ENCODE peak calls at places on chromosomes 13 and 19, in nine cellular contexts. One of them, this sample, is unnamed.
A peak's percentile ranks its signal among the peaks of the same experiment; 100 is the strongest.

GRCh38 chr13:29648760-29649159 is 53.3 kb upstream of the SLC7A1 start:
- DNase-seq in GM10248: no peak
- DNase-seq in psoas muscle: no peak
- DNase-seq in mucosa of descending colon: no peak
- DNase-seq in dorsolateral prefrontal cortex: no peak
- DNase-seq in IMR-90: no peak
- DNase-seq in progenitor cell of endocrine pancreas: no peak
- DNase-seq in breast epithelium: no peak
- DNase-seq in neural progenitor cell: no peak
- DNase-seq in this sample: no peak

GRCh38 chr19:28726533-28726932 is 486.4 kb downstream of the UQCRFS1 start:
- DNase-seq in dorsolateral prefrontal cortex: no peak
- DNase-seq in neural progenitor cell: no peak
- DNase-seq in progenitor cell of endocrine pancreas: no peak
- DNase-seq in IMR-90: no peak
- DNase-seq in mucosa of descending colon: no peak
- DNase-seq in GM10248: no peak
- DNase-seq in psoas muscle: no peak
- DNase-seq in breast epithelium: no peak
- DNase-seq in this sample: no peak

GRCh38 chr19:20558011-20558410 is 7.6 kb downstream of the ZNF737 start:
- DNase-seq in progenitor cell of endocrine pancreas: no peak
- DNase-seq in breast epithelium: no peak
- DNase-seq in GM10248: no peak
- DNase-seq in neural progenitor cell: no peak
- DNase-seq in dorsolateral prefrontal cortex: peak; percentile 45
- DNase-seq in mucosa of descending colon: no peak
- DNase-seq in psoas muscle: no peak
- DNase-seq in IMR-90: no peak
- DNase-seq in this sample: no peak

GRCh38 chr19:5628470-5628869 is 5.6 kb downstream of the SAFB start:
- DNase-seq in breast epithelium: no peak
- DNase-seq in mucosa of descending colon: no peak
- DNase-seq in GM10248: no peak
- DNase-seq in dorsolateral prefrontal cortex: no peak
- DNase-seq in psoas muscle: no peak
- DNase-seq in neural progenitor cell: no peak
- DNase-seq in progenitor cell of endocrine pancreas: no peak
- DNase-seq in IMR-90: peak; percentile 64
- DNase-seq in this sample: peak; percentile 67

GRCh38 chr19:52527954-52528326 is 472 bp downstream of the ZNF808 start:
- DNase-seq in mucosa of descending colon: peak; percentile 50
- DNase-seq in dorsolateral prefrontal cortex: no peak
- DNase-seq in psoas muscle: peak; percentile 49
- DNase-seq in breast epithelium: no peak
- DNase-seq in progenitor cell of endocrine pancreas: no peak
- DNase-seq in neural progenitor cell: peak; percentile 47
- DNase-seq in IMR-90: no peak
- DNase-seq in GM10248: no peak
- DNase-seq in this sample: no peak

GRCh38 chr19:35253316-35254286 is 4.8 kb downstream of the LSR start:
- DNase-seq in mucosa of descending colon: no peak
- DNase-seq in neural progenitor cell: no peak
- DNase-seq in breast epithelium: no peak
- DNase-seq in progenitor cell of endocrine pancreas: no peak
- DNase-seq in psoas muscle: no peak
- DNase-seq in dorsolateral prefrontal cortex: no peak
- DNase-seq in IMR-90: no peak
- DNase-seq in GM10248: peak; percentile 3
- DNase-seq in this sample: no peak

GRCh38 chr13:56670563-56670962 is 470.2 kb upstream of the PRR20A start:
- DNase-seq in psoas muscle: no peak
- DNase-seq in IMR-90: no peak
- DNase-seq in GM10248: no peak
- DNase-seq in breast epithelium: no peak
- DNase-seq in progenitor cell of endocrine pancreas: no peak
- DNase-seq in dorsolateral prefrontal cortex: no peak
- DNase-seq in neural progenitor cell: peak; percentile 3
- DNase-seq in mucosa of descending colon: no peak
- DNase-seq in this sample: no peak

GRCh38 chr19:35055715-35056179 is 14.2 kb downstream of the HPN start:
- DNase-seq in neural progenitor cell: peak; percentile 59
- DNase-seq in progenitor cell of endocrine pancreas: no peak
- DNase-seq in breast epithelium: no peak
- DNase-seq in IMR-90: no peak
- DNase-seq in psoas muscle: no peak
- DNase-seq in mucosa of descending colon: no peak
- DNase-seq in GM10248: no peak
- DNase-seq in dorsolateral prefrontal cortex: no peak
- DNase-seq in this sample: no peak

GRCh38 chr19:53906211-53907192 is 2.6 kb upstream of the CACNG7 start:
- DNase-seq in progenitor cell of endocrine pancreas: peak; percentile 43
- DNase-seq in GM10248: peak; percentile 80
- DNase-seq in psoas muscle: peak; percentile 72
- DNase-seq in dorsolateral prefrontal cortex: peak; percentile 53
- DNase-seq in mucosa of descending colon: peak; percentile 60
- DNase-seq in breast epithelium: no peak
- DNase-seq in neural progenitor cell: peak; percentile 71
- DNase-seq in IMR-90: no peak
- DNase-seq in this sample: no peak

GRCh38 chr19:7267792-7268736 is 26.1 kb downstream of the INSR start:
- DNase-seq in dorsolateral prefrontal cortex: no peak
- DNase-seq in psoas muscle: peak; percentile 28
- DNase-seq in progenitor cell of endocrine pancreas: no peak
- DNase-seq in mucosa of descending colon: peak; percentile 49
- DNase-seq in breast epithelium: no peak
- DNase-seq in GM10248: no peak
- DNase-seq in neural progenitor cell: no peak
- DNase-seq in IMR-90: no peak
- DNase-seq in this sample: no peak

GRCh38 chr19:27774827-27775226 is 1438.1 kb downstream of the UQCRFS1 start:
- DNase-seq in neural progenitor cell: no peak
- DNase-seq in GM10248: no peak
- DNase-seq in progenitor cell of endocrine pancreas: no peak
- DNase-seq in mucosa of descending colon: no peak
- DNase-seq in psoas muscle: no peak
- DNase-seq in breast epithelium: no peak
- DNase-seq in IMR-90: no peak
- DNase-seq in dorsolateral prefrontal cortex: no peak
- DNase-seq in this sample: peak; percentile 2

GRCh38 chr13:33797622-33798021 is 20.3 kb upstream of the RFC3 start:
- DNase-seq in breast epithelium: no peak
- DNase-seq in progenitor cell of endocrine pancreas: no peak
- DNase-seq in mucosa of descending colon: no peak
- DNase-seq in GM10248: no peak
- DNase-seq in dorsolateral prefrontal cortex: no peak
- DNase-seq in IMR-90: no peak
- DNase-seq in psoas muscle: no peak
- DNase-seq in neural progenitor cell: no peak
- DNase-seq in this sample: no peak

GRCh38 chr19:55638864-55639359 is 1.9 kb upstream of the ZNF580 start:
- DNase-seq in mucosa of descending colon: peak; percentile 49
- DNase-seq in GM10248: no peak
- DNase-seq in dorsolateral prefrontal cortex: no peak
- DNase-seq in neural progenitor cell: peak; percentile 52
- DNase-seq in psoas muscle: peak; percentile 70
- DNase-seq in breast epithelium: no peak
- DNase-seq in progenitor cell of endocrine pancreas: no peak
- DNase-seq in IMR-90: peak; percentile 21
- DNase-seq in this sample: peak; percentile 24

DNA sequence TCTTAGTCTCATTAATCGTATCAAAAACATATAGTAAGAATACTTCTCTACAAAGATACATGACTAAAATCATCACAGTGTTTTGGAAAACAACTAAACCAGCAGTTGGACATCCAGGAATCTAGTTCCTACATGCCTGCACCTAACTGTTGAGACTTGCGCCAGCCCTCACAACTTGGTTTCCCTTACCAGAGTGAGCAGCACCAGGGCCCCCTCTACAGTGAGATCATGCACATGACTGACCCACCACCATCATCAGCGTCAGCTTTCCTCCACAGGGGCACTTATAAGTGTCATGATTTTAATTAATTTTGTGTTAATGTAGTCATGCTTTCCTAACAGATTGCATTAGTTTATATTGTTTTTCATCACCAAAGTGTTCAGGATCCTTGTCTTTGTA is 1322.0 kb downstream of the EFNB2 start:
- DNase-seq in GM10248: no peak
- DNase-seq in neural progenitor cell: peak; percentile 13
- DNase-seq in mucosa of descending colon: no peak
- DNase-seq in IMR-90: no peak
- DNase-seq in psoas muscle: no peak
- DNase-seq in breast epithelium: no peak
- DNase-seq in progenitor cell of endocrine pancreas: no peak
- DNase-seq in dorsolateral prefrontal cortex: no peak
- DNase-seq in this sample: no peak
- TF ChIP-seq CTCF in GM10248: no peak
- TF ChIP-seq CTCF in neural progenitor cell: peak; percentile 21
- TF ChIP-seq CTCF in mucosa of descending colon: no peak
- TF ChIP-seq CTCF in IMR-90: no peak
- TF ChIP-seq CTCF in psoas muscle: no peak
- TF ChIP-seq CTCF in breast epithelium: no peak
- TF ChIP-seq CTCF in progenitor cell of endocrine pancreas: no peak
- TF ChIP-seq CTCF in dorsolateral prefrontal cortex: no peak
- TF ChIP-seq CTCF in this sample: no peak

GRCh38 chr13:90732049-90732448 is 615.4 kb upstream of the MIR17HG start:
- DNase-seq in breast epithelium: no peak
- DNase-seq in neural progenitor cell: peak; percentile 6
- DNase-seq in mucosa of descending colon: no peak
- DNase-seq in progenitor cell of endocrine pancreas: no peak
- DNase-seq in GM10248: no peak
- DNase-seq in IMR-90: no peak
- DNase-seq in dorsolateral prefrontal cortex: no peak
- DNase-seq in psoas muscle: no peak
- DNase-seq in this sample: no peak
- TF ChIP-seq CTCF in breast epithelium: no peak
- TF ChIP-seq CTCF in neural progenitor cell: peak; percentile 37
- TF ChIP-seq CTCF in mucosa of descending colon: no peak
- TF ChIP-seq CTCF in progenitor cell of endocrine pancreas: no peak
- TF ChIP-seq CTCF in GM10248: no peak
- TF ChIP-seq CTCF in IMR-90: no peak
- TF ChIP-seq CTCF in dorsolateral prefrontal cortex: no peak
- TF ChIP-seq CTCF in psoas muscle: no peak
- TF ChIP-seq CTCF in this sample: peak; percentile 42

DNA sequence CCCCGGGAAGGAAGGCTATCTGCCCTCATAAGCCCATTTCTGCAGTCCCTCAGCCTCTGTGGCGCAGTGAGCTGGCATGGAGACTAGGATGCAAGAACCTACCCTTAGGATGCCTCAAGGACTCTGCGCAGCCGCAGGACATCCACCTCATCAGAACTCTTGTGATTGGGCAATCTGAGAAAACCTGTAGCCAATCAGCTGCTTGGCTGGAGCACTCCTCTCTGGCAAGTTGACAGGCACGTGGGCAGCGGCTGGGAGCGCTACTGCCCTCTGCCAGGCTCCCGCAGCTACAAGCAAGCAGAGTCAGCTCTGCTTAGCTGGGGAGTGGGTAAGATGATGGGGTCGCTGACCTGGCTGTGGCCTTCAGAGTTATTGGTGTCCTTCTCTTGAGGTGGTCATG is 1.5 kb upstream of the ECSIT start:
- DNase-seq in neural progenitor cell: peak; percentile 89
- DNase-seq in progenitor cell of endocrine pancreas: no peak
- DNase-seq in IMR-90: peak; percentile 78
- DNase-seq in GM10248: peak; percentile 65
- DNase-seq in dorsolateral prefrontal cortex: peak; percentile 92
- DNase-seq in breast epithelium: peak; percentile 73
- DNase-seq in psoas muscle: peak; percentile 86
- DNase-seq in mucosa of descending colon: peak; percentile 83
- DNase-seq in this sample: peak; percentile 37
- TF ChIP-seq CTCF in neural progenitor cell: peak; percentile 46
- TF ChIP-seq CTCF in progenitor cell of endocrine pancreas: peak; percentile 16
- TF ChIP-seq CTCF in IMR-90: peak; percentile 34
- TF ChIP-seq CTCF in GM10248: no peak
- TF ChIP-seq CTCF in dorsolateral prefrontal cortex: peak; percentile 49
- TF ChIP-seq CTCF in breast epithelium: no peak
- TF ChIP-seq CTCF in psoas muscle: peak; percentile 17
- TF ChIP-seq CTCF in mucosa of descending colon: no peak
- TF ChIP-seq CTCF in this sample: no peak

GRCh38 chr19:48466571-48467325 is 2.4 kb upstream of the CYTH2 start:
- DNase-seq in dorsolateral prefrontal cortex: no peak
- DNase-seq in IMR-90: peak; percentile 84
- DNase-seq in neural progenitor cell: no peak
- DNase-seq in breast epithelium: no peak
- DNase-seq in psoas muscle: no peak
- DNase-seq in mucosa of descending colon: no peak
- DNase-seq in GM10248: no peak
- DNase-seq in progenitor cell of endocrine pancreas: no peak
- DNase-seq in this sample: peak; percentile 37
- TF ChIP-seq CTCF in dorsolateral prefrontal cortex: no peak
- TF ChIP-seq CTCF in IMR-90: no peak
- TF ChIP-seq CTCF in neural progenitor cell: no peak
- TF ChIP-seq CTCF in breast epithelium: no peak
- TF ChIP-seq CTCF in psoas muscle: no peak
- TF ChIP-seq CTCF in mucosa of descending colon: no peak
- TF ChIP-seq CTCF in GM10248: no peak
- TF ChIP-seq CTCF in progenitor cell of endocrine pancreas: no peak
- TF ChIP-seq CTCF in this sample: no peak

GRCh38 chr19:16518483-16519229 is 22.5 kb downstream of the C19orf44 start:
- DNase-seq in dorsolateral prefrontal cortex: no peak
- DNase-seq in IMR-90: no peak
- DNase-seq in GM10248: no peak
- DNase-seq in psoas muscle: no peak
- DNase-seq in mucosa of descending colon: no peak
- DNase-seq in neural progenitor cell: no peak
- DNase-seq in progenitor cell of endocrine pancreas: no peak
- DNase-seq in breast epithelium: no peak
- DNase-seq in this sample: no peak
- TF ChIP-seq CTCF in dorsolateral prefrontal cortex: no peak
- TF ChIP-seq CTCF in IMR-90: peak; percentile 7
- TF ChIP-seq CTCF in GM10248: no peak
- TF ChIP-seq CTCF in psoas muscle: no peak
- TF ChIP-seq CTCF in mucosa of descending colon: no peak
- TF ChIP-seq CTCF in neural progenitor cell: peak; percentile 14
- TF ChIP-seq CTCF in progenitor cell of endocrine pancreas: peak; percentile 23
- TF ChIP-seq CTCF in breast epithelium: no peak
- TF ChIP-seq CTCF in this sample: peak; percentile 48

GRCh38 chr13:51148223-51148951 is 37.3 kb upstream of the C13orf42 start:
- DNase-seq in psoas muscle: no peak
- DNase-seq in neural progenitor cell: peak; percentile 52
- DNase-seq in mucosa of descending colon: no peak
- DNase-seq in progenitor cell of endocrine pancreas: no peak
- DNase-seq in GM10248: no peak
- DNase-seq in breast epithelium: no peak
- DNase-seq in dorsolateral prefrontal cortex: no peak
- DNase-seq in IMR-90: no peak
- DNase-seq in this sample: no peak
- TF ChIP-seq CTCF in psoas muscle: no peak
- TF ChIP-seq CTCF in neural progenitor cell: no peak
- TF ChIP-seq CTCF in mucosa of descending colon: no peak
- TF ChIP-seq CTCF in progenitor cell of endocrine pancreas: no peak
- TF ChIP-seq CTCF in GM10248: no peak
- TF ChIP-seq CTCF in breast epithelium: no peak
- TF ChIP-seq CTCF in dorsolateral prefrontal cortex: no peak
- TF ChIP-seq CTCF in IMR-90: no peak
- TF ChIP-seq CTCF in this sample: no peak

This sample was measured in HFFc6.